ENCODE peak calls at places on chromosomes 6 and 20, in nine cellular contexts. One of them, this sample, is unnamed.

GRCh38 chr20:54605319-54605718 is 129.9 kb downstream of the DOK5 start:
- DNase-seq in HepG2: no peak
- DNase-seq in Panc1: no peak
- DNase-seq in aorta: no peak
- DNase-seq in OCI-LY7: no peak
- DNase-seq in IMR-90: no peak
- DNase-seq in neural progenitor cell: no peak
- DNase-seq in stomach: no peak
- DNase-seq in fibroblast of lung: no peak
- DNase-seq in this sample: no peak

GRCh38 chr20:36463212-36464061 is 77.9 kb upstream of the MYL9 start:
- DNase-seq in HepG2: no peak
- DNase-seq in Panc1: no peak
- DNase-seq in aorta: no peak
- DNase-seq in OCI-LY7: peak; percentile 29
- DNase-seq in IMR-90: no peak
- DNase-seq in neural progenitor cell: no peak
- DNase-seq in stomach: no peak
- DNase-seq in fibroblast of lung: no peak
- DNase-seq in this sample: no peak

GRCh38 chr6:148874698-148875293 is 128.0 kb downstream of the UST start:
- DNase-seq in HepG2: no peak
- DNase-seq in Panc1: no peak
- DNase-seq in aorta: no peak
- DNase-seq in OCI-LY7: no peak
- DNase-seq in IMR-90: no peak
- DNase-seq in neural progenitor cell: peak; percentile 75
- DNase-seq in stomach: no peak
- DNase-seq in fibroblast of lung: peak; percentile 90
- DNase-seq in this sample: no peak

GRCh38 chr20:47792021-47792618 is 6.8 kb upstream of the SULF2 start:
- DNase-seq in HepG2: no peak
- DNase-seq in Panc1: no peak
- DNase-seq in aorta: peak; percentile 84
- DNase-seq in OCI-LY7: no peak
- DNase-seq in IMR-90: peak; percentile 84
- DNase-seq in neural progenitor cell: no peak
- DNase-seq in stomach: no peak
- DNase-seq in fibroblast of lung: peak; percentile 98
- DNase-seq in this sample: peak; percentile 88

GRCh38 chr6:43604174-43604573 is 24.9 kb downstream of the GTPBP2 start:
- DNase-seq in HepG2: no peak
- DNase-seq in Panc1: no peak
- DNase-seq in aorta: no peak
- DNase-seq in OCI-LY7: no peak
- DNase-seq in IMR-90: peak; percentile 88
- DNase-seq in neural progenitor cell: no peak
- DNase-seq in stomach: no peak
- DNase-seq in fibroblast of lung: peak; percentile 88
- DNase-seq in this sample: peak; percentile 36

GRCh38 chr20:57298457-57298856 is 31.1 kb upstream of the SPO11 start:
- DNase-seq in HepG2: no peak
- DNase-seq in Panc1: no peak
- DNase-seq in aorta: no peak
- DNase-seq in OCI-LY7: peak; percentile 69
- DNase-seq in IMR-90: no peak
- DNase-seq in neural progenitor cell: no peak
- DNase-seq in stomach: no peak
- DNase-seq in fibroblast of lung: no peak
- DNase-seq in this sample: no peak

GRCh38 chr6:15247214-15247749 is 1.4 kb downstream of the JARID2 start:
- DNase-seq in HepG2: no peak
- DNase-seq in Panc1: no peak
- DNase-seq in aorta: no peak
- DNase-seq in OCI-LY7: no peak
- DNase-seq in IMR-90: no peak
- DNase-seq in neural progenitor cell: peak; percentile 19
- DNase-seq in stomach: no peak
- DNase-seq in fibroblast of lung: no peak
- DNase-seq in this sample: no peak

GRCh38 chr6:14200047-14200446 is 82.5 kb downstream of the CD83 start:
- DNase-seq in HepG2: no peak
- DNase-seq in Panc1: no peak
- DNase-seq in aorta: no peak
- DNase-seq in OCI-LY7: no peak
- DNase-seq in IMR-90: peak; percentile 54
- DNase-seq in neural progenitor cell: no peak
- DNase-seq in stomach: no peak
- DNase-seq in fibroblast of lung: peak; percentile 39
- DNase-seq in this sample: no peak

GRCh38 chr6:42369568-42369967 is 82.2 kb downstream of the TRERF1 start:
- DNase-seq in HepG2: no peak
- DNase-seq in Panc1: no peak
- DNase-seq in aorta: no peak
- DNase-seq in OCI-LY7: peak; percentile 51
- DNase-seq in IMR-90: no peak
- DNase-seq in neural progenitor cell: no peak
- DNase-seq in stomach: peak; percentile 59
- DNase-seq in fibroblast of lung: no peak
- DNase-seq in this sample: no peak

GRCh38 chr6:42366999-42367352 is 84.8 kb downstream of the TRERF1 start:
- DNase-seq in HepG2: no peak
- DNase-seq in Panc1: no peak
- DNase-seq in aorta: no peak
- DNase-seq in OCI-LY7: no peak
- DNase-seq in IMR-90: no peak
- DNase-seq in neural progenitor cell: no peak
- DNase-seq in stomach: no peak
- DNase-seq in fibroblast of lung: no peak
- DNase-seq in this sample: no peak

GRCh38 chr6:42366011-42366705 is 85.6 kb downstream of the TRERF1 start:
- DNase-seq in HepG2: no peak
- DNase-seq in Panc1: no peak
- DNase-seq in aorta: no peak
- DNase-seq in OCI-LY7: peak; percentile 59
- DNase-seq in IMR-90: no peak
- DNase-seq in neural progenitor cell: no peak
- DNase-seq in stomach: no peak
- DNase-seq in fibroblast of lung: no peak
- DNase-seq in this sample: no peak

GRCh38 chr6:42368156-42368555 is 83.6 kb downstream of the TRERF1 start:
- DNase-seq in HepG2: no peak
- DNase-seq in Panc1: no peak
- DNase-seq in aorta: no peak
- DNase-seq in OCI-LY7: no peak
- DNase-seq in IMR-90: no peak
- DNase-seq in neural progenitor cell: no peak
- DNase-seq in stomach: no peak
- DNase-seq in fibroblast of lung: no peak
- DNase-seq in this sample: no peak

DNA sequence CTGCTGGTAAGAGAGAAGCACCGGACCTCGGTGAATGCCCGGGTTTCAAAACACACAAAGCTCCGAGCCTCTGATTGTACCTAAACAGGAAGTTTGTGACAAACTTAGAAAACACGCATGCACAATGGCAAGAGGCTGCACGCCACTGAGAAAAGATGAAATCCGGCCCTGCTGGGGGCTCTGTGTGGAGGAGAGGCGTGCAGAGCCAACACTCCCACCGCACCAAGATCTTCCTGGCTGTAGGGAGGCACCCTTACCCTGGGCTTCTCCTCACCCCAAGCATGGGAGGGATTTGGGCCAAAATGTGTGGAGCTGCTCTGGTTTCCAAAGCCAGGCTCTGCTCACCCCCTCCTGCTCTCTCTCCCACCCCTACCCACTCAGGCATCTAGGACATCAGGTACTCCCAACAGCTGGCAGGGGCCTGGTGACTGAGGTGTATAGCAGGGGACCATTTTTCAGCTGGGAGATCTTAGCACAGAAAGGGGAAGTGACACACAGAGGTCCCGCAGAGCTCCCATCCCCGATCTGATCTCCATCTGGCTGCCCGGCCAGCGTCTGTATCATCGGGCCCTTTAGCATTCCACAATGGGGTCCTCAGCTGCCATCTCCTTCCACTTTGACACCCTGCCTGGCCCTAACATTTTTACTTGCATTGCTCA is 84.2 kb downstream of the TRERF1 start:
- DNase-seq in HepG2: no peak
- DNase-seq in Panc1: no peak
- DNase-seq in aorta: no peak
- DNase-seq in OCI-LY7: peak; percentile 79
- DNase-seq in IMR-90: peak; percentile 60
- DNase-seq in neural progenitor cell: no peak
- DNase-seq in stomach: no peak
- DNase-seq in fibroblast of lung: peak; percentile 13
- DNase-seq in this sample: no peak
- H3K27ac ChIP-seq in HepG2: no peak overlapping the region
- H3K27ac ChIP-seq in Panc1: peak overlapping the region; percentile 53
- H3K27ac ChIP-seq in aorta: no peak overlapping the region
- H3K27ac ChIP-seq in OCI-LY7: peak overlapping the region; percentile 53
- H3K27ac ChIP-seq in IMR-90: peak overlapping the region; percentile 79
- H3K27ac ChIP-seq in neural progenitor cell: peak overlapping the region; percentile 29
- H3K27ac ChIP-seq in stomach: peak overlapping the region; percentile 65
- H3K27ac ChIP-seq in fibroblast of lung: peak overlapping the region; percentile 26
- H3K27ac ChIP-seq in this sample: no peak overlapping the region

GRCh38 chr6:142255785-142256184 is 46.0 kb upstream of the ADGRG6 start:
- DNase-seq in HepG2: no peak
- DNase-seq in Panc1: no peak
- DNase-seq in aorta: no peak
- DNase-seq in OCI-LY7: no peak
- DNase-seq in IMR-90: no peak
- DNase-seq in neural progenitor cell: no peak
- DNase-seq in stomach: no peak
- DNase-seq in fibroblast of lung: peak; percentile 42
- DNase-seq in this sample: no peak

GRCh38 chr6:142260748-142261147 is 41.1 kb upstream of the ADGRG6 start:
- DNase-seq in HepG2: no peak
- DNase-seq in Panc1: no peak
- DNase-seq in aorta: no peak
- DNase-seq in OCI-LY7: no peak
- DNase-seq in IMR-90: no peak
- DNase-seq in neural progenitor cell: no peak
- DNase-seq in stomach: no peak
- DNase-seq in fibroblast of lung: no peak
- DNase-seq in this sample: no peak

GRCh38 chr6:142262231-142262630 is 39.6 kb upstream of the ADGRG6 start:
- DNase-seq in HepG2: no peak
- DNase-seq in Panc1: no peak
- DNase-seq in aorta: no peak
- DNase-seq in OCI-LY7: no peak
- DNase-seq in IMR-90: no peak
- DNase-seq in neural progenitor cell: no peak
- DNase-seq in stomach: no peak
- DNase-seq in fibroblast of lung: no peak
- DNase-seq in this sample: no peak

GRCh38 chr6:142258305-142258704 is 43.5 kb upstream of the ADGRG6 start:
- DNase-seq in HepG2: no peak
- DNase-seq in Panc1: no peak
- DNase-seq in aorta: no peak
- DNase-seq in OCI-LY7: no peak
- DNase-seq in IMR-90: no peak
- DNase-seq in neural progenitor cell: no peak
- DNase-seq in stomach: no peak
- DNase-seq in fibroblast of lung: no peak
- DNase-seq in this sample: no peak

GRCh38 chr6:142258757-142259156 is 43.0 kb upstream of the ADGRG6 start:
- DNase-seq in HepG2: no peak
- DNase-seq in Panc1: no peak
- DNase-seq in aorta: no peak
- DNase-seq in OCI-LY7: no peak
- DNase-seq in IMR-90: no peak
- DNase-seq in neural progenitor cell: no peak
- DNase-seq in stomach: no peak
- DNase-seq in fibroblast of lung: no peak
- DNase-seq in this sample: no peak
- H3K27ac ChIP-seq in HepG2: peak overlapping the region; percentile 81
- H3K27ac ChIP-seq in Panc1: peak overlapping the region; percentile 42
- H3K27ac ChIP-seq in aorta: no peak overlapping the region
- H3K27ac ChIP-seq in OCI-LY7: no peak overlapping the region
- H3K27ac ChIP-seq in IMR-90: no peak overlapping the region
- H3K27ac ChIP-seq in neural progenitor cell: no peak overlapping the region
- H3K27ac ChIP-seq in stomach: no peak overlapping the region
- H3K27ac ChIP-seq in fibroblast of lung: no peak overlapping the region
- H3K27ac ChIP-seq in this sample: no peak overlapping the region

GRCh38 chr6:125316621-125317020 is 14.9 kb upstream of the HDDC2 start:
- DNase-seq in HepG2: no peak
- DNase-seq in Panc1: no peak
- DNase-seq in aorta: no peak
- DNase-seq in OCI-LY7: no peak
- DNase-seq in IMR-90: no peak
- DNase-seq in neural progenitor cell: peak; percentile 67
- DNase-seq in stomach: no peak
- DNase-seq in fibroblast of lung: peak; percentile 28
- DNase-seq in this sample: no peak

GRCh38 chr6:125314019-125314581 is 12.3 kb upstream of the HDDC2 start:
- DNase-seq in HepG2: peak; percentile 53
- DNase-seq in Panc1: peak; percentile 36
- DNase-seq in aorta: peak; percentile 83
- DNase-seq in OCI-LY7: peak; percentile 77
- DNase-seq in IMR-90: peak; percentile 61
- DNase-seq in neural progenitor cell: peak; percentile 78
- DNase-seq in stomach: peak; percentile 58
- DNase-seq in fibroblast of lung: peak; percentile 42
- DNase-seq in this sample: no peak

GRCh38 chr6:125312478-125312877 is 10.7 kb upstream of the HDDC2 start:
- DNase-seq in HepG2: no peak
- DNase-seq in Panc1: no peak
- DNase-seq in aorta: no peak
- DNase-seq in OCI-LY7: no peak
- DNase-seq in IMR-90: no peak
- DNase-seq in neural progenitor cell: no peak
- DNase-seq in stomach: peak; percentile 52
- DNase-seq in fibroblast of lung: no peak
- DNase-seq in this sample: no peak

GRCh38 chr6:125310994-125311649 is 9.4 kb upstream of the HDDC2 start:
- DNase-seq in HepG2: peak; percentile 68
- DNase-seq in Panc1: peak; percentile 58
- DNase-seq in aorta: no peak
- DNase-seq in OCI-LY7: peak; percentile 70
- DNase-seq in IMR-90: peak; percentile 64
- DNase-seq in neural progenitor cell: peak; percentile 71
- DNase-seq in stomach: no peak
- DNase-seq in fibroblast of lung: peak; percentile 48
- DNase-seq in this sample: no peak

DNA sequence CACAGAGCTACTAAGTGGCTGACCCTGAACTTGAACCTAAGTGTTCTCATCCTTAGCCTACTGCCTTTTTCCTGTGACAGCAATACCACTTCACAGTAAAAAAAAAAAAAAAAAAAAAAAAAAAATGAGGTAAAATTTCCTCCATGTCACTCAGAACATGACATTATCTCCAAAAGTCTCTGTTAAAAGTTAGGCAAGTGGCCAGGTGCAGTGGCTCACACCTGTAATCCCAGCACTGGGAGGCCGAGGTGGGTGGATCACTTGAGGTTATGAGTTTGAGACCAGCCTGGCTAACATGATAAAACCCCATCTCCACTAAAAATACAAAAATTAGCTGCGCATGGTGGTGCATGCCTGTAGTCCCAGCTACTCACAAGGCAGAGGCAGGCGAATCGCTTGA is 11.2 kb upstream of the HDDC2 start:
- DNase-seq in HepG2: no peak
- DNase-seq in Panc1: no peak
- DNase-seq in aorta: no peak
- DNase-seq in OCI-LY7: no peak
- DNase-seq in IMR-90: no peak
- DNase-seq in neural progenitor cell: no peak
- DNase-seq in stomach: no peak
- DNase-seq in fibroblast of lung: no peak
- DNase-seq in this sample: no peak
- H3K27ac ChIP-seq in HepG2: no peak overlapping the region
- H3K27ac ChIP-seq in Panc1: no peak overlapping the region
- H3K27ac ChIP-seq in aorta: no peak overlapping the region
- H3K27ac ChIP-seq in OCI-LY7: no peak overlapping the region
- H3K27ac ChIP-seq in IMR-90: no peak overlapping the region
- H3K27ac ChIP-seq in neural progenitor cell: no peak overlapping the region
- H3K27ac ChIP-seq in stomach: no peak overlapping the region
- H3K27ac ChIP-seq in fibroblast of lung: no peak overlapping the region
- H3K27ac ChIP-seq in this sample: no peak overlapping the region

GRCh38 chr6:2970034-2970685 is 1.2 kb downstream of the SERPINB6 start:
- DNase-seq in HepG2: no peak
- DNase-seq in Panc1: no peak
- DNase-seq in aorta: no peak
- DNase-seq in OCI-LY7: no peak
- DNase-seq in IMR-90: peak; percentile 40
- DNase-seq in neural progenitor cell: peak; percentile 84
- DNase-seq in stomach: no peak
- DNase-seq in fibroblast of lung: peak; percentile 59
- DNase-seq in this sample: no peak
- H3K27ac ChIP-seq in HepG2: no peak overlapping the region
- H3K27ac ChIP-seq in Panc1: peak overlapping the region; percentile 82
- H3K27ac ChIP-seq in aorta: peak overlapping the region; percentile 60
- H3K27ac ChIP-seq in OCI-LY7: no peak overlapping the region
- H3K27ac ChIP-seq in IMR-90: peak overlapping the region; percentile 21
- H3K27ac ChIP-seq in neural progenitor cell: no peak overlapping the region
- H3K27ac ChIP-seq in stomach: peak overlapping the region; percentile 98
- H3K27ac ChIP-seq in fibroblast of lung: peak overlapping the region; percentile 85
- H3K27ac ChIP-seq in this sample: peak overlapping the region; percentile 85